ENCODE peak calls at places on chromosomes 3 and 15, in eight cellular contexts. X is activated CD4-positive, alpha-beta T cell treated with anti-CD3 and anti-CD28 coated beads, Interleukin-2, amount 50 U/mL, for 48 hours; C is stimulated activated CD4-positive, alpha-beta T cell treated with anti-CD3 and anti-CD28 coated beads, Interleukin-1b, Interleukin-23, amount 100 ng/mL, for 24 hours; I is prostate gland; E is substantia nigra; Z is T-helper 17 cell; H is HT1080; G is NCI-H1092 treated with DMSO at 0.1 percent for 48 hours. W is an unnamed sample.

GRCh38 chr3:195352895-195353488 is 82.0 kb upstream of the XXYLT1 start:
- DNase-seq in X (no peak), C (no peak), I (no peak), E (no peak), Z (no peak), H (peak), G (no peak), W (no peak)

GRCh38 chr3:140537075-140537474 is 140.8 kb upstream of the TRIM42 start:
- DNase-seq in X (no peak), C (no peak), I (no peak), E (no peak), Z (no peak), H (no peak), G (peak), W (no peak)

GRCh38 chr3:122392868-122393844 is 9.2 kb downstream of the FAM162A start:
- DNase-seq in X (no peak), C (no peak), I (no peak), E (no peak), Z (no peak), H (peak), G (peak), W (no peak)

GRCh38 chr3:166284994-166285393 is 447.8 kb upstream of the BCHE start:
- DNase-seq in X (no peak), C (no peak), I (no peak), E (no peak), Z (no peak), H (peak), G (no peak), W (no peak)

GRCh38 chr15:53831907-53832793 is 72.7 kb upstream of the WDR72 start:
- DNase-seq in X (no peak), C (no peak), I (no peak), E (no peak), Z (no peak), H (no peak), G (peak), W (no peak)

GRCh38 chr3:141179983-141180382 is 51.6 kb upstream of the PXYLP1 start:
- DNase-seq in X (no peak), C (no peak), I (no peak), E (no peak), Z (no peak), H (no peak), G (no peak), W (no peak)

GRCh38 chr3:126782554-126782953 is 78.5 kb downstream of the CHCHD6 start:
- DNase-seq in X (no peak), C (no peak), I (no peak), E (no peak), Z (no peak), H (peak), G (no peak), W (no peak)

GRCh38 chr3:127786358-127787070 is 35.8 kb downstream of the MGLL start:
- DNase-seq in X (no peak), C (no peak), I (peak), E (no peak), Z (no peak), H (no peak), G (peak), W (peak)

GRCh38 chr15:99401971-99402732 is 150.9 kb downstream of the LRRC28 start:
- DNase-seq in X (no peak), C (no peak), I (no peak), E (no peak), Z (no peak), H (no peak), G (no peak), W (no peak)

GRCh38 chr3:183100376-183100775 is 1.1 kb upstream of the MCCC1 start:
- DNase-seq in X (no peak), C (no peak), I (no peak), E (no peak), Z (no peak), H (no peak), G (no peak), W (no peak)

GRCh38 chr15:39719109-39719508 is 63.5 kb downstream of the FSIP1 start:
- DNase-seq in X (no peak), C (no peak), I (no peak), E (no peak), Z (no peak), H (no peak), G (no peak), W (no peak)

GRCh38 chr3:52854013-52854412 is 19.2 kb upstream of the MUSTN1 start:
- DNase-seq in X (no peak), C (no peak), I (no peak), E (no peak), Z (no peak), H (no peak), G (no peak), W (no peak)

GRCh38 chr15:47460775-47461174 is 256.5 kb upstream of the SEMA6D start:
- DNase-seq in X (no peak), C (no peak), I (no peak), E (no peak), Z (no peak), H (peak), G (no peak), W (no peak)

GRCh38 chr3:111070772-111071256 is 802 bp upstream of the NECTIN3 start:
- DNase-seq in X (peak), C (no peak), I (no peak), E (no peak), Z (peak), H (no peak), G (no peak), W (no peak)

GRCh38 chr15:70768247-70768883 is 5.0 kb upstream of the UACA start:
- DNase-seq in X (no peak), C (no peak), I (no peak), E (no peak), Z (no peak), H (no peak), G (no peak), W (no peak)

GRCh38 chr15:92907229-92907628 is 7.1 kb downstream of the CHD2 start:
- DNase-seq in X (no peak), C (no peak), I (peak), E (no peak), Z (no peak), H (peak), G (no peak), W (no peak)

GRCh38 chr3:1380926-1381646 is 288.3 kb downstream of the CNTN6 start:
- DNase-seq in X (no peak), C (no peak), I (no peak), E (no peak), Z (no peak), H (no peak), G (no peak), W (no peak)

GRCh38 chr15:72155021-72155621 is 36.9 kb downstream of the SENP8 start:
- DNase-seq in X (no peak), C (no peak), I (peak), E (no peak), Z (no peak), H (peak), G (peak), W (peak)

GRCh38 chr15:53218996-53219580 is 429.0 kb upstream of the ONECUT1 start:
- DNase-seq in X (no peak), C (no peak), I (no peak), E (no peak), Z (no peak), H (no peak), G (no peak), W (no peak)

GRCh38 chr3:190849607-190850006 is 12.9 kb downstream of the GMNC start:
- DNase-seq in X (no peak), C (no peak), I (no peak), E (no peak), Z (no peak), H (no peak), G (no peak), W (no peak)

GRCh38 chr3:153130312-153130977 is 31.6 kb upstream of the RAP2B start:
- DNase-seq in X (no peak), C (no peak), I (no peak), E (no peak), Z (no peak), H (peak), G (no peak), W (no peak)

GRCh38 chr3:28727321-28727720 is 378.7 kb upstream of the AZI2 start:
- DNase-seq in X (no peak), C (no peak), I (peak), E (no peak), Z (no peak), H (no peak), G (no peak), W (no peak)

GRCh38 chr3:43105224-43105596 is 669 bp downstream of the POMGNT2 start:
- DNase-seq in X (peak), C (peak), I (no peak), E (no peak), Z (no peak), H (no peak), G (no peak), W (no peak)